ENCODE peak calls at places on chromosomes 2 and 18, in nine cellular contexts. Q is keratinocyte; Y is effector memory CD4-positive, alpha-beta T cell; H is left ventricle myocardium inferior; D is adrenal gland; B is fibroblast of lung; C is GM23248; J is upper lobe of right lung; G is CD8-positive, alpha-beta T cell. U is an unnamed sample.

GRCh38 chr2:165707088-165707487 is 87.0 kb downstream of the GALNT3 start:
- DNase-seq in Q (no peak), Y (no peak), H (no peak), D (no peak), B (no peak), C (no peak), J (no peak), G (no peak), U (no peak)

GRCh38 chr2:76867854-76868253 is 654.3 kb downstream of the LRRTM4 start:
- DNase-seq in Q (no peak), Y (no peak), H (no peak), D (no peak), B (peak), C (peak), J (no peak), G (no peak), U (no peak)

GRCh38 chr2:70725505-70725904 is 42.5 kb downstream of the ADD2 start:
- DNase-seq in Q (no peak), Y (no peak), H (no peak), D (no peak), B (no peak), C (no peak), J (no peak), G (no peak), U (no peak)

GRCh38 chr18:48939368-48940097 is 11.2 kb downstream of the SMAD7 start:
- DNase-seq in Q (no peak), Y (no peak), H (peak), D (peak), B (peak), C (peak), J (peak), G (no peak), U (no peak)

GRCh38 chr2:54605836-54606235 is 117.6 kb upstream of the EML6 start:
- DNase-seq in Q (no peak), Y (no peak), H (no peak), D (no peak), B (peak), C (peak), J (no peak), G (no peak), U (no peak)

GRCh38 chr2:204846471-204846870 is 301.2 kb downstream of the PARD3B start:
- DNase-seq in Q (no peak), Y (no peak), H (no peak), D (no peak), B (no peak), C (no peak), J (no peak), G (no peak), U (no peak)

GRCh38 chr2:222797308-222797707 is 63.5 kb upstream of the ACSL3 start:
- DNase-seq in Q (no peak), Y (no peak), H (no peak), D (peak), B (peak), C (peak), J (no peak), G (no peak), U (no peak)

GRCh38 chr2:141392517-141393213 is 738.2 kb downstream of the LRP1B start:
- DNase-seq in Q (no peak), Y (no peak), H (no peak), D (no peak), B (peak), C (peak), J (no peak), G (no peak), U (no peak)

GRCh38 chr2:111039984-111040383 is 80.7 kb upstream of the BCL2L11 start:
- DNase-seq in Q (no peak), Y (no peak), H (no peak), D (no peak), B (no peak), C (no peak), J (no peak), G (no peak), U (no peak)

GRCh38 chr2:70808983-70809958 is 11.1 kb downstream of the CLEC4F start:
- DNase-seq in Q (no peak), Y (no peak), H (no peak), D (no peak), B (no peak), C (no peak), J (no peak), G (no peak), U (no peak)

GRCh38 chr2:20836521-20836920 is 13.6 kb upstream of the LDAH start:
- DNase-seq in Q (no peak), Y (no peak), H (no peak), D (no peak), B (no peak), C (no peak), J (no peak), G (no peak), U (no peak)

GRCh38 chr18:77070627-77071026 is 62.0 kb downstream of the MBP start:
- DNase-seq in Q (no peak), Y (no peak), H (no peak), D (no peak), B (no peak), C (no peak), J (no peak), G (no peak), U (no peak)

GRCh38 chr18:77071711-77072292 is 60.8 kb downstream of the MBP start:
- DNase-seq in Q (no peak), Y (peak), H (no peak), D (peak), B (peak), C (peak), J (no peak), G (peak), U (no peak)

GRCh38 chr18:77069931-77070330 is 62.7 kb downstream of the MBP start:
- DNase-seq in Q (no peak), Y (peak), H (no peak), D (no peak), B (no peak), C (no peak), J (no peak), G (no peak), U (no peak)

GRCh38 chr18:77072566-77072965 is 60.0 kb downstream of the MBP start:
- DNase-seq in Q (no peak), Y (no peak), H (no peak), D (no peak), B (no peak), C (no peak), J (no peak), G (no peak), U (no peak)

GRCh38 chr18:77071061-77071460 is 61.5 kb downstream of the MBP start:
- DNase-seq in Q (no peak), Y (no peak), H (no peak), D (no peak), B (no peak), C (no peak), J (no peak), G (no peak), U (no peak)
- H3K27ac ChIP-seq in Q (peak), Y (peak), H (peak), D (peak), B (peak), C (peak), J (peak), G (peak), U (no peak)

DNA sequence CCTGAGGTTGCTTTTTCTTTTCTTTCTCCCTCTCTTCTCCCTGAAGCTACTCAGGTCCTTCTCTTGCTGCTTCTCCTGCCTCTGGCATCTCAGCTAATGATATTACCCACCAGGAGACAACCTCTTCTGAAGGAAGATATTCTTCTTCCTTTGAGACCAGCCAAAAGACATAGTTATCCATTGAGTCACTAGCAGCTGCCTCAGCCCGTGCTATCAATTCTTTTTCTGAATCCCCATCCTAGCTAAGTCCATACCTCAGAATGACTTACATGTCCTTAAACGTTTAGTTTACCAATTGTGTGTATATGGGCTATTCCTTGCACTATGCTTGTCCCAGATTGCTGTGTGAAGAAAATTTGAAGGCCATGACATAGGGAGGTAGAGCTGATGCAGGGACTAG is 25.0 kb upstream of the RNF103 start:
- DNase-seq in Q (no peak), Y (no peak), H (no peak), D (no peak), B (no peak), C (no peak), J (no peak), G (no peak), U (no peak)
- H3K27ac ChIP-seq in Q (no peak), Y (no peak), H (no peak), D (no peak), B (no peak), C (no peak), J (no peak), G (no peak), U (no peak)

DNA sequence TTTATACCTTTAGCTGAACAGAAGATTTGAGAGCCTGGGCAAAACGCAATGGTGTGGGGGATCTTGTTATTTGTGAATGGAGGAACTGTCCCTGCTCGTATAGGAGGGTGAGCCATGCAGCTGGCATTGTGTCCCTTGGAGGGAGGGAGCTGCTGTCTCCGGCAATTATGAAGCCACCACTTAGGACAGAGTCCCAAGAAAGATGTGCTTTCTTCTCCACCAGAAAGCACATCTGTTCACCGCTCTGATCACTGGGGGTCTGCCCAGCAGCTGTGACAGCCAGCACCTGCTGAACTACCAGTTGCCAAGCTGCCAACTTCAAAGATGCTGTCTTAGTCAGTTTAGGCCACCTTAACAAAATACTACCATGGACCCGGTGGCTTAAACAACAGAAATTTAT is 148.0 kb downstream of the RHBDD1 start:
- DNase-seq in Q (no peak), Y (no peak), H (no peak), D (no peak), B (no peak), C (no peak), J (no peak), G (no peak), U (no peak)
- H3K27ac ChIP-seq in Q (no peak), Y (no peak), H (no peak), D (no peak), B (no peak), C (no peak), J (no peak), G (no peak), U (peak)

GRCh38 chr2:197310271-197310939 is at the start of gene ANKRD44:
- DNase-seq in Q (no peak), Y (peak), H (peak), D (peak), B (peak), C (peak), J (peak), G (peak), U (peak)
- H3K27ac ChIP-seq in Q (no peak), Y (peak), H (peak), D (no peak), B (peak), C (no peak), J (peak), G (peak), U (peak)